ENCODE peak calls at places on chromosomes 13 and 19, in six cellular contexts. B, P, V, Z, H and W are unnamed samples. For H3K4me1, the result is how much of the 10 kb centered on the place peaks cover.

GRCh38 chr19:13044160-13044853 is 49.0 kb downstream of the NFIX start:
- DNase-seq in B (no peak), P (no peak), V (no peak), Z (no peak), H (no peak), W (no peak)

GRCh38 chr19:53908106-53908932 is 759 bp upstream of the CACNG7 start:
- DNase-seq in B (no peak), P (peak), V (peak), Z (no peak), H (peak), W (peak)

GRCh38 chr19:13597625-13598024 is 91.3 kb upstream of the CACNA1A start:
- DNase-seq in B (no peak), P (peak), V (peak), Z (peak), H (peak), W (peak)

GRCh38 chr13:38045278-38046048 is 175.9 kb upstream of the TRPC4 start:
- DNase-seq in B (no peak), P (no peak), V (peak), Z (no peak), H (peak), W (no peak)

GRCh38 chr19:30119180-30119920 is 177.3 kb downstream of the URI1 start:
- DNase-seq in B (no peak), P (no peak), V (no peak), Z (no peak), H (no peak), W (no peak)

GRCh38 chr13:43089912-43090498 is 66.6 kb downstream of the DNAJC15 start:
- DNase-seq in B (no peak), P (no peak), V (no peak), Z (no peak), H (no peak), W (no peak)

GRCh38 chr19:47436712-47437401 is 17.5 kb upstream of the MEIS3 start:
- DNase-seq in B (no peak), P (peak), V (peak), Z (peak), H (peak), W (peak)

GRCh38 chr13:53028637-53029121 is at the start of gene OLFM4:
- DNase-seq in B (no peak), P (no peak), V (no peak), Z (no peak), H (no peak), W (no peak)

GRCh38 chr13:98208606-98209005 is 31.5 kb upstream of the RNF113B start:
- DNase-seq in B (no peak), P (no peak), V (no peak), Z (no peak), H (no peak), W (no peak)

GRCh38 chr13:32840840-32841713 is 175.1 kb upstream of the KL start:
- DNase-seq in B (no peak), P (no peak), V (no peak), Z (peak), H (no peak), W (no peak)

GRCh38 chr13:103157434-103158145 is 91.4 kb upstream of the SLC10A2 start:
- DNase-seq in B (no peak), P (no peak), V (no peak), Z (no peak), H (no peak), W (no peak)

GRCh38 chr19:3118232-3119070 is 17.4 kb upstream of the GNA15 start:
- DNase-seq in B (no peak), P (no peak), V (no peak), Z (no peak), H (no peak), W (no peak)

GRCh38 chr19:36939153-36939552 is 23.0 kb downstream of the ZNF568 start:
- DNase-seq in B (no peak), P (no peak), V (peak), Z (no peak), H (peak), W (no peak)

GRCh38 chr13:113113846-113114271 is 8.3 kb downstream of the F7 start:
- DNase-seq in B (no peak), P (no peak), V (no peak), Z (no peak), H (no peak), W (no peak)

GRCh38 chr19:2477141-2477710 is 1.3 kb downstream of the GADD45B start:
- DNase-seq in B (no peak), P (no peak), V (peak), Z (peak), H (peak), W (peak)

GRCh38 chr13:109941951-109942350 is 155.6 kb upstream of the IRS2 start:
- DNase-seq in B (no peak), P (no peak), V (peak), Z (no peak), H (no peak), W (no peak)

GRCh38 chr19:41225238-41226052 is 6.4 kb downstream of the AXL start:
- DNase-seq in B (peak), P (peak), V (peak), Z (peak), H (no peak), W (peak)

GRCh38 chr19:294819-295686 is 3.9 kb upstream of the PLPP2 start:
- DNase-seq in B (no peak), P (peak), V (peak), Z (no peak), H (peak), W (no peak)

GRCh38 chr19:6325614-6326013 is 7.8 kb downstream of the ACER1 start:
- DNase-seq in B (no peak), P (no peak), V (no peak), Z (no peak), H (no peak), W (no peak)

DNA sequence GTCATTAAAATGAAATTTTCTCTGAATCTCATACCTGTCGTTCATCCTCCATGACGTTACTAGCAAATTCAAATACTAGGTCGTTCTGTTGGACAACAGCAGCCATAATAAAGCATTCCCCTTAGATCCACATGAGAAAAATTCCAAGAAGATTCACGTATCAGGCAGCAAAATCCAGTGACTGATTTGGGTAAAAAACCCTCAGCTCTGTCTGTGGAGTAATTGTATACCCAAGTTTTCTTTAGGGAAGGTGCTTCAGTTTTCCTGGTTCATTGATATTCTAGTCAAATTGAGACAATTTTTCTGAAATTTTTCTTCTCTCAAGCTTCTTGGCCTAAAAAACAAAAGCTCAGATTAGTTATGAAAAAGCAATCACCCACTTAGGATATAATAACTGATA is 37.2 kb downstream of the ELF1 start:
- DNase-seq in B (no peak), P (no peak), V (peak), Z (no peak), H (no peak), W (no peak)
- H3K27ac ChIP-seq in B (peak), P (no peak), V (no peak), Z (peak), H (peak), W (peak)

GRCh38 chr13:24199016-24199415 is 38.5 kb downstream of the SPATA13 start:
- DNase-seq in B (no peak), P (no peak), V (no peak), Z (no peak), H (no peak), W (no peak)
- H3K4me1 ChIP-seq in B (under half), P (under half), V (under half), Z (under half), H (under half), W (under half)

GRCh38 chr19:33627962-33628839 is 6.4 kb downstream of the CHST8 start:
- DNase-seq in B (no peak), P (no peak), V (no peak), Z (no peak), H (no peak), W (no peak)
- TF ChIP-seq CTCF in B (no peak), P (no peak), V (no peak), Z (no peak), H (no peak), W (no peak)

GRCh38 chr13:30844548-30845296 is 61.3 kb upstream of the MEDAG start:
- DNase-seq in B (no peak), P (no peak), V (no peak), Z (no peak), H (no peak), W (no peak)
- H3K27ac ChIP-seq in B (no peak), P (no peak), V (no peak), Z (no peak), H (no peak), W (no peak)

DNA sequence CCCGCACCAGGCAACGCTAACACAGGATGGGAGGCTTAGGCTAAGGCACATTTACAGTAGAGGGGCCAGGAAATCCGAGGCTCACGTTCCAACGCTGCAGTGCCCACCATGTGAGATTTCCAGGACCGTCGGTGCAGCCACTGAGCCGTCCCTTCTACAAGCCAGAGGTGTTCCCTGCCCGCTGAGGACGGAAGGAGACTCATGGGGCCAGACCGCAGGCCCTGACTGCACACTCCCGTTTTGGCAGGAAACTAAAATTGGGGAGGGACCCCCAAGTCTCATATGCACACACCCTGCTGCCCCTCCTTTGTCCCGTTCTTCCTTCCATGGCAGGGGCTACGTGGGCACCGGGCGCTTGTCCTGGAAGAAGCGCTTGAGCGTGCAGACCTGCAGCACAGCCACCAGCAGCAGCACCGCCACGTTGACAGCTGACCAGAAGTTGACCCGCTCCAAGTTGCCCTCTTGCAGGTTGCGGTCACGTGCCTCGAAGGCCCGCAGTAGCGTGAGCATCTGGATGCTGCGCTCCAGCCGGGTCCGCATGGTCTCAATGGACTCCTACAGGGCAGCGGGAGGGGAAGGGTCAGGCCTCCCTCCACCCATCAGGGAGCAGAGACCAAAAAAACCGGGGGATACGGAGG is 3.2 kb downstream of the TMED1 start:
- DNase-seq in B (no peak), P (no peak), V (no peak), Z (no peak), H (no peak), W (no peak)
- H3K4me1 ChIP-seq in B (under half), P (under half), V (under half), Z (under half), H (under half), W (under half)

DNA sequence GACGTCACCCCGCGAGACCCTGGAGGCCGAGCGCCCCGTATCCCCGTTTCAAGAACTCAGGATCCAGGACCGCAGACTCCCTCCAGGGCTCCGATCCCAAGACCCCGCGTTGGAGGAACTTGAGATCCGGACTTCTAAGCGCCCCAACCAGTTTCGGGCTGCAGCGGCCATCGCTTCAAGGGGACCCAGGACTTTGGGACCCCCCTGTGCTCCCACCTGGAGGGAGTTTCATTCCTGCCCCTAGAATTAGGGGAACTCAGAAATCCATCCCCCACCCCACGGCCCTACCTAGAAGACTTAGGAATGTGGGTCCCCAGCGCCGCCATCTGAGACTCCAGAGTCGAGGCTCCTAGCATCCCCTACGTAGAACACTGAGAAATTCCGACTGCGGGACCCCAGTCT is 399 bp downstream of the PLEKHG2 start:
- DNase-seq in B (no peak), P (no peak), V (no peak), Z (no peak), H (no peak), W (no peak)
- TF ChIP-seq CTCF in B (no peak), P (peak), V (no peak), Z (peak), H (no peak), W (peak)

GRCh38 chr13:28268800-28269223 is 130.5 kb downstream of the PAN3 start:
- DNase-seq in B (no peak), P (no peak), V (no peak), Z (no peak), H (peak), W (no peak)

DNA sequence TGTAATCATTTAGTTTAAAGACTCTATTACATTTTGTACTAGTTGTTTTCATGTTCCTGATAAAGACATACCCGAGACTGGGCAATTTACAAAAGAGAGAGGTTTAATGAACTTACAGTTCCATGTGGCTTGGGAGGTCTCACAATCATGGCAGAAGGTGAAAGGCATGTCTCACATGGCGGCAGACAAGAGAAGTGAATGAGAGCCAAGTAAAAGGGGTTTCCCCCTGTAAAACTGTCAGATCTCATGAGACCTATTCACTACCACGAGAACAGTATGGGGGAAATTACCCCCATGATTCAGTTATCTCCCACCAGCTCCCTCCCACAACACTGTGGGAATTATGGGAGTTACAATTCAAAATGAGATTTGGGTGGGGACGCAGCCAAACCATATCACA is 129.2 kb downstream of the PAN3 start:
- DNase-seq in B (no peak), P (no peak), V (no peak), Z (no peak), H (no peak), W (no peak)
- H3K27ac ChIP-seq in B (no peak), P (no peak), V (no peak), Z (no peak), H (peak), W (no peak)